ENCODE peak calls at places on chromosomes 12 and 14, in six cellular contexts. C, R, M, O, J and W are unnamed samples.

GRCh38 chr14:50763386-50764007 is 67.5 kb downstream of the NIN start:
- DNase-seq in C (no peak), R (peak), M (no peak), O (no peak), J (peak), W (peak)

GRCh38 chr14:55556929-55557623 is 22.9 kb upstream of the KTN1 start:
- DNase-seq in C (peak), R (peak), M (no peak), O (peak), J (peak), W (peak)

GRCh38 chr12:117119592-117120198 is 20.5 kb upstream of the TESC start:
- DNase-seq in C (peak), R (no peak), M (no peak), O (peak), J (no peak), W (no peak)

GRCh38 chr12:116403546-116403945 is 126.1 kb upstream of the MED13L start:
- DNase-seq in C (no peak), R (no peak), M (no peak), O (no peak), J (no peak), W (no peak)

GRCh38 chr12:49828143-49829091 is at the start of gene NCKAP5L:
- DNase-seq in C (peak), R (peak), M (peak), O (peak), J (peak), W (peak)

GRCh38 chr14:95237121-95237876 is 80.0 kb upstream of the DICER1 start:
- DNase-seq in C (no peak), R (no peak), M (no peak), O (no peak), J (no peak), W (no peak)

GRCh38 chr12:121762269-121762668 is 31.2 kb downstream of the RHOF start:
- DNase-seq in C (no peak), R (no peak), M (no peak), O (no peak), J (no peak), W (no peak)

GRCh38 chr14:90903101-90903500 is 86.9 kb upstream of the TTC7B start:
- DNase-seq in C (no peak), R (peak), M (no peak), O (peak), J (peak), W (peak)

GRCh38 chr12:98358144-98358543 is 157.2 kb upstream of the TMPO start:
- DNase-seq in C (no peak), R (no peak), M (no peak), O (no peak), J (no peak), W (no peak)

GRCh38 chr14:90511252-90511651 is 114.4 kb downstream of the CALM1 start:
- DNase-seq in C (no peak), R (no peak), M (no peak), O (no peak), J (no peak), W (no peak)

GRCh38 chr12:88516811-88517210 is 63.5 kb downstream of the KITLG start:
- DNase-seq in C (no peak), R (no peak), M (no peak), O (no peak), J (no peak), W (no peak)

DNA sequence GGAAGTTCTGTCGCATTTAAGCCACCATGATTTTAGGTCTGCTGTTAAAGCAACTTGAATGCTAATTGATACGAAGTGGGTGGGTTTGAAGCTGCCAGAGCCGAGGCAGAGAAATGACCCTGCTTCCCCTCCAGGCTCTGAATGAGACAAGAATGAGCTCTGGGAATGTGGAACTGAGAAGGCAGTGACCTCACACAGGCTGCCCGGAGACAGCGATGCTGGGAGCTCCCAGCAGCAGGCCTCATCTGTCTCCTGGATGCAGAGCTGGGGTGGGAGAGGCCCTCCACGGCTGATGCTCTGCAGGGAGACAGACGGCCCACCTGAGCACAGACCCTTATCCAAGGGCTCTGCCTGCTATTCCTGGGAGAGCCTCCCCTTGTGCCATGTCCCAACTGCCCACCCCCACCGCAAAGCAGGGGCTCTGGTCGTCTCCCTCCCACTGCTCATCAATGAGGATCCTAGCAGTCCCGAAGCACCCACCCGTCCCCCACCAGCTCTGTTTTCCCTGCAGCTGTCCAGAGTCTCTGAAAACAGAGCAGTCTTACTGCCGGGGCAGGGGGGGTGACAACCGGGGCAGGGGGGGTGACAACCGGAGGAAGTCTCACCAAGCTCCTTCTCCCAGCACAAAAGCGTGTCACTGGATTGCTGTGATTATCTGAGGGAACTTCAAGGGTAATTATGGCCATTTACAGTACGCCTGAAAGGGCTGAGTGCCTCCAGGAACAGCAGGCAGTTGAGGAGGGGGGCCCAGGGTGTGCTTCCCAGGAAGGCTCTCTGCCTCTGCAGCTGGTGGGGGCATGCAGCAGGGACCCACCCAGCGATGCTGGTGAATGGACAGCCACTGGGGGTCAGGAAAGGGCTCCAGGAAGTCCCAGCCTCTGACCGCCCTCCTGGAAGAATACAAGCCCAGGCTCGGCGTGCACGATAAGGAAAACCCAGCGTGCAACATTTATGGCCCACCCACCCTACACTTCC is 67.8 kb downstream of the CHGA start:
- DNase-seq in C (no peak), R (no peak), M (no peak), O (no peak), J (no peak), W (no peak)
- H3K4me3 ChIP-seq in C (no peak), R (no peak), M (no peak), O (no peak), J (no peak), W (no peak)

GRCh38 chr14:77965919-77966435 is 166.1 kb downstream of the ADCK1 start:
- DNase-seq in C (peak), R (peak), M (no peak), O (no peak), J (peak), W (no peak)
- H3K4me3 ChIP-seq in C (peak), R (peak), M (peak), O (no peak), J (peak), W (no peak)

GRCh38 chr12:47224563-47225133 is 144.9 kb upstream of the AMIGO2 start:
- DNase-seq in C (no peak), R (no peak), M (no peak), O (no peak), J (no peak), W (no peak)

GRCh38 chr12:47223848-47224213 is 144.1 kb upstream of the AMIGO2 start:
- DNase-seq in C (no peak), R (peak), M (no peak), O (no peak), J (peak), W (no peak)

GRCh38 chr12:47228802-47229201 is 149.0 kb upstream of the AMIGO2 start:
- DNase-seq in C (no peak), R (no peak), M (no peak), O (no peak), J (no peak), W (no peak)

GRCh38 chr12:47225356-47225755 is 145.6 kb upstream of the AMIGO2 start:
- DNase-seq in C (no peak), R (no peak), M (no peak), O (no peak), J (no peak), W (no peak)

DNA sequence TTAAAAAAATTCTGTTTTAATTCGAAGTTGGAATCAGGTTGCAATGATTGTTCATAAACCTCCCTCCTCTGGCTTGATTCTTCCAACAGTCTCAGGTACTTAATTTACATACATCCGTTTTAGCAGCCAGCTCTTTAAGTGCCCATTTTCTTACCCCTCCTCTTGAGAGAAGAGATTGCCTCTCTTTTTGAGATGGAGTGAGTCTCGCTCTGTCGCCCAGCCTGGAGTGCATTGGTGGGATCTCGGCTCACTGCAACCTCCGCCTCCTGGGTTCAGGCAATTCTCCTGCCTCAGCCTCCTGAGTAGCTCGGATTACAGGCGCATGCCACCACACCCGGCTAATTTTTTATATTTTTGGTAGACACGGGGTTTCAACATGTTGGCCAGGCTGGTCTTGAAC is 146.4 kb upstream of the AMIGO2 start:
- DNase-seq in C (no peak), R (no peak), M (no peak), O (no peak), J (no peak), W (no peak)
- H3K4me3 ChIP-seq in C (no peak), R (no peak), M (no peak), O (no peak), J (no peak), W (no peak)

GRCh38 chr12:52539821-52540173 is 13.1 kb downstream of the KRT71 start:
- DNase-seq in C (no peak), R (no peak), M (no peak), O (no peak), J (no peak), W (no peak)
- H3K4me3 ChIP-seq in C (no peak), R (no peak), M (no peak), O (no peak), J (no peak), W (no peak)

GRCh38 chr12:130716918-130717306 is 813 bp upstream of the RIMBP2 start:
- DNase-seq in C (no peak), R (no peak), M (no peak), O (no peak), J (no peak), W (no peak)
- H3K4me3 ChIP-seq in C (no peak), R (no peak), M (peak), O (no peak), J (no peak), W (no peak)

GRCh38 chr12:114666746-114667668 is 17.0 kb downstream of the TBX3 start:
- DNase-seq in C (no peak), R (no peak), M (no peak), O (no peak), J (peak), W (no peak)
- H3K4me3 ChIP-seq in C (no peak), R (no peak), M (peak), O (no peak), J (no peak), W (no peak)

DNA sequence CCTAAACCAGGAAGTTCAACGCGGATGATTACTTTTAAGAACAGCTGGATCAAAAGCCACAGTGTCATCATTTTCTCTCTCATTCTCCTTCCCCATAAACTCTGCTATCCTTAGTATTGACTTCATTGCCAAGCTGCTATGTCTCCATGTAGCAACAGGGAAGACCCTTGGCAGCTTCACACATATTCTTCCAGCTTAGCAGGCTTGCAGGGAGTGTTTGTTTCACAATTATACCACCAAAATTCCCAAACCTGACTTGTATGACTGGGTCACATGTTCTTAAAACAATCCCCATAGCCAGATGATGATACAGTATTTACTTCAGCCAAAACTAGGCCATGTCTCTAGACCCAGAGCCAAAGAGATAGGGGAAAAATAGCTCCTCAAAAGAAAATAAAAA is 235.4 kb downstream of the PAWR start:
- DNase-seq in C (no peak), R (peak), M (no peak), O (no peak), J (no peak), W (no peak)
- H3K4me3 ChIP-seq in C (no peak), R (no peak), M (no peak), O (no peak), J (no peak), W (no peak)

DNA sequence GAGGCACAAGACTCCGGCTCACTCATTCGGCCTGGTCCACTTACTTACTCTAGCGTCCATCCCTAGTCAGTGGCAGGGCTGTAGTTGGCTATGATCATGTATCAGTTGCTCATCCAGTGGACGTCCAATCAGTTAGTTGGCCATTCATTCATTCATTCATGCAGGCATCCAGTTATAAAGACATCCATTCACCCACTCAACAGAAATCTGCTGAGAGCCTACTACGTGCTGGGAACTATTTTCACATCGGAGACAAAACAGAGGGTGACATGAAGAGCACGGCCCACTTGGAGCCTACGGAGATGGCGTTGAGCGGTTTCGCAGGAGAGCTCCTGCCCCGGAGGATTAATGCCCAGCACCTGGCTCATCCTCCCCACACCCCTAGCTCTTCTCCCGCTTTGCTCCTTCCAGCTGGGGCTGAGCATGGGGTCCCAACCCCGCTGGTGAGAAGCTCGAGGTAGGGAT is 49.7 kb downstream of the SNAPC1 start:
- DNase-seq in C (no peak), R (no peak), M (no peak), O (no peak), J (no peak), W (no peak)
- H3K4me3 ChIP-seq in C (no peak), R (peak), M (no peak), O (no peak), J (peak), W (no peak)